ENCODE peak calls at places on chromosomes 2 and 18, in eight cellular contexts. One of them, this sample, is unnamed.
A peak's percentile ranks its signal among the peaks of the same experiment; 100 is the strongest.

GRCh38 chr2:37877457-37878315 is 47.4 kb upstream of the RMDN2 start:
- DNase-seq in NCI-H748 treated with DMSO at 0.1 percent for 48 hours: peak; percentile 64
- DNase-seq in ovary: no peak
- DNase-seq in HCEC 1CT: peak; percentile 73
- DNase-seq in effector memory CD8-positive, alpha-beta T cell: peak; percentile 36
- DNase-seq in activated T-cell treated with anti-CD3 and anti-CD28 coated beads, Interleukin-2, amount 50 U/mL, for 24 hours: no peak
- DNase-seq in NCI-H1092: peak; percentile 35
- DNase-seq in brain microvascular endothelial cell: peak; percentile 57
- DNase-seq in this sample: no peak

GRCh38 chr2:217797170-217797569 is 205.6 kb downstream of the TNS1 start:
- DNase-seq in brain microvascular endothelial cell: no peak
- DNase-seq in NCI-H1092: no peak
- DNase-seq in effector memory CD8-positive, alpha-beta T cell: no peak
- DNase-seq in ovary: peak; percentile 31
- DNase-seq in activated T-cell treated with anti-CD3 and anti-CD28 coated beads, Interleukin-2, amount 50 U/mL, for 24 hours: peak; percentile 9
- DNase-seq in NCI-H748 treated with DMSO at 0.1 percent for 48 hours: no peak
- DNase-seq in HCEC 1CT: no peak
- DNase-seq in this sample: no peak

GRCh38 chr2:66069937-66070716 is 364.8 kb upstream of the MEIS1 start:
- DNase-seq in activated T-cell treated with anti-CD3 and anti-CD28 coated beads, Interleukin-2, amount 50 U/mL, for 24 hours: no peak
- DNase-seq in NCI-H748 treated with DMSO at 0.1 percent for 48 hours: no peak
- DNase-seq in effector memory CD8-positive, alpha-beta T cell: no peak
- DNase-seq in ovary: no peak
- DNase-seq in NCI-H1092: no peak
- DNase-seq in brain microvascular endothelial cell: no peak
- DNase-seq in HCEC 1CT: no peak
- DNase-seq in this sample: no peak

GRCh38 chr2:64952896-64953482 is 36.2 kb upstream of the SLC1A4 start:
- DNase-seq in activated T-cell treated with anti-CD3 and anti-CD28 coated beads, Interleukin-2, amount 50 U/mL, for 24 hours: no peak
- DNase-seq in brain microvascular endothelial cell: peak; percentile 43
- DNase-seq in NCI-H1092: no peak
- DNase-seq in effector memory CD8-positive, alpha-beta T cell: no peak
- DNase-seq in ovary: no peak
- DNase-seq in HCEC 1CT: peak; percentile 93
- DNase-seq in NCI-H748 treated with DMSO at 0.1 percent for 48 hours: no peak
- DNase-seq in this sample: no peak

GRCh38 chr18:79851489-79851888 is 53.8 kb downstream of the KCNG2 start:
- DNase-seq in brain microvascular endothelial cell: no peak
- DNase-seq in HCEC 1CT: no peak
- DNase-seq in NCI-H1092: no peak
- DNase-seq in effector memory CD8-positive, alpha-beta T cell: no peak
- DNase-seq in NCI-H748 treated with DMSO at 0.1 percent for 48 hours: no peak
- DNase-seq in activated T-cell treated with anti-CD3 and anti-CD28 coated beads, Interleukin-2, amount 50 U/mL, for 24 hours: peak; percentile 2
- DNase-seq in ovary: no peak
- DNase-seq in this sample: peak; percentile 51

GRCh38 chr2:149330127-149331022 is at the start of gene LYPD6:
- DNase-seq in effector memory CD8-positive, alpha-beta T cell: no peak
- DNase-seq in brain microvascular endothelial cell: peak; percentile 31
- DNase-seq in activated T-cell treated with anti-CD3 and anti-CD28 coated beads, Interleukin-2, amount 50 U/mL, for 24 hours: no peak
- DNase-seq in NCI-H1092: peak; percentile 44
- DNase-seq in NCI-H748 treated with DMSO at 0.1 percent for 48 hours: peak; percentile 73
- DNase-seq in HCEC 1CT: peak; percentile 84
- DNase-seq in ovary: peak; percentile 68
- DNase-seq in this sample: no peak

GRCh38 chr18:12838178-12838634 is 45.8 kb downstream of the PTPN2 start:
- DNase-seq in brain microvascular endothelial cell: peak; percentile 66
- DNase-seq in NCI-H1092: no peak
- DNase-seq in ovary: peak; percentile 30
- DNase-seq in activated T-cell treated with anti-CD3 and anti-CD28 coated beads, Interleukin-2, amount 50 U/mL, for 24 hours: no peak
- DNase-seq in effector memory CD8-positive, alpha-beta T cell: no peak
- DNase-seq in NCI-H748 treated with DMSO at 0.1 percent for 48 hours: no peak
- DNase-seq in HCEC 1CT: peak; percentile 97
- DNase-seq in this sample: no peak

GRCh38 chr2:104004818-104005217 is 849.1 kb upstream of the POU3F3 start:
- DNase-seq in brain microvascular endothelial cell: no peak
- DNase-seq in ovary: no peak
- DNase-seq in effector memory CD8-positive, alpha-beta T cell: no peak
- DNase-seq in NCI-H1092: no peak
- DNase-seq in activated T-cell treated with anti-CD3 and anti-CD28 coated beads, Interleukin-2, amount 50 U/mL, for 24 hours: no peak
- DNase-seq in NCI-H748 treated with DMSO at 0.1 percent for 48 hours: no peak
- DNase-seq in HCEC 1CT: no peak
- DNase-seq in this sample: no peak

GRCh38 chr2:196702641-196703040 is 63.1 kb downstream of the CCDC150 start:
- DNase-seq in NCI-H1092: no peak
- DNase-seq in activated T-cell treated with anti-CD3 and anti-CD28 coated beads, Interleukin-2, amount 50 U/mL, for 24 hours: no peak
- DNase-seq in ovary: no peak
- DNase-seq in NCI-H748 treated with DMSO at 0.1 percent for 48 hours: no peak
- DNase-seq in effector memory CD8-positive, alpha-beta T cell: no peak
- DNase-seq in brain microvascular endothelial cell: no peak
- DNase-seq in HCEC 1CT: no peak
- DNase-seq in this sample: no peak

GRCh38 chr2:150846691-150847090 is 359.2 kb upstream of the RND3 start:
- DNase-seq in HCEC 1CT: no peak
- DNase-seq in ovary: no peak
- DNase-seq in brain microvascular endothelial cell: no peak
- DNase-seq in NCI-H748 treated with DMSO at 0.1 percent for 48 hours: no peak
- DNase-seq in activated T-cell treated with anti-CD3 and anti-CD28 coated beads, Interleukin-2, amount 50 U/mL, for 24 hours: no peak
- DNase-seq in NCI-H1092: no peak
- DNase-seq in effector memory CD8-positive, alpha-beta T cell: no peak
- DNase-seq in this sample: no peak

GRCh38 chr18:54233228-54233625 is 8.8 kb upstream of the MBD2 start:
- DNase-seq in NCI-H748 treated with DMSO at 0.1 percent for 48 hours: no peak
- DNase-seq in brain microvascular endothelial cell: no peak
- DNase-seq in effector memory CD8-positive, alpha-beta T cell: no peak
- DNase-seq in NCI-H1092: no peak
- DNase-seq in HCEC 1CT: no peak
- DNase-seq in activated T-cell treated with anti-CD3 and anti-CD28 coated beads, Interleukin-2, amount 50 U/mL, for 24 hours: no peak
- DNase-seq in ovary: no peak
- DNase-seq in this sample: no peak

GRCh38 chr2:216287251-216287650 is 85.0 kb downstream of the MARCHF4 start:
- DNase-seq in activated T-cell treated with anti-CD3 and anti-CD28 coated beads, Interleukin-2, amount 50 U/mL, for 24 hours: no peak
- DNase-seq in brain microvascular endothelial cell: peak; percentile 39
- DNase-seq in effector memory CD8-positive, alpha-beta T cell: no peak
- DNase-seq in NCI-H1092: no peak
- DNase-seq in ovary: no peak
- DNase-seq in HCEC 1CT: peak; percentile 17
- DNase-seq in NCI-H748 treated with DMSO at 0.1 percent for 48 hours: no peak
- DNase-seq in this sample: no peak

GRCh38 chr18:7512326-7512725 is 54.8 kb upstream of the PTPRM start:
- DNase-seq in activated T-cell treated with anti-CD3 and anti-CD28 coated beads, Interleukin-2, amount 50 U/mL, for 24 hours: no peak
- DNase-seq in ovary: no peak
- DNase-seq in NCI-H748 treated with DMSO at 0.1 percent for 48 hours: no peak
- DNase-seq in HCEC 1CT: no peak
- DNase-seq in effector memory CD8-positive, alpha-beta T cell: no peak
- DNase-seq in brain microvascular endothelial cell: no peak
- DNase-seq in NCI-H1092: no peak
- DNase-seq in this sample: no peak

GRCh38 chr2:188820576-188820975 is 153.6 kb upstream of the COL3A1 start:
- DNase-seq in NCI-H1092: no peak
- DNase-seq in ovary: no peak
- DNase-seq in HCEC 1CT: no peak
- DNase-seq in NCI-H748 treated with DMSO at 0.1 percent for 48 hours: no peak
- DNase-seq in effector memory CD8-positive, alpha-beta T cell: no peak
- DNase-seq in brain microvascular endothelial cell: no peak
- DNase-seq in activated T-cell treated with anti-CD3 and anti-CD28 coated beads, Interleukin-2, amount 50 U/mL, for 24 hours: no peak
- DNase-seq in this sample: no peak

GRCh38 chr2:128260239-128261138 is 58.2 kb downstream of the HS6ST1 start:
- DNase-seq in NCI-H748 treated with DMSO at 0.1 percent for 48 hours: no peak
- DNase-seq in ovary: no peak
- DNase-seq in effector memory CD8-positive, alpha-beta T cell: no peak
- DNase-seq in brain microvascular endothelial cell: peak; percentile 82
- DNase-seq in NCI-H1092: no peak
- DNase-seq in HCEC 1CT: no peak
- DNase-seq in activated T-cell treated with anti-CD3 and anti-CD28 coated beads, Interleukin-2, amount 50 U/mL, for 24 hours: no peak
- DNase-seq in this sample: no peak

GRCh38 chr2:24399434-24400206 is 39.3 kb upstream of the ITSN2 start:
- DNase-seq in ovary: no peak
- DNase-seq in NCI-H1092: peak; percentile 38
- DNase-seq in effector memory CD8-positive, alpha-beta T cell: no peak
- DNase-seq in brain microvascular endothelial cell: no peak
- DNase-seq in activated T-cell treated with anti-CD3 and anti-CD28 coated beads, Interleukin-2, amount 50 U/mL, for 24 hours: no peak
- DNase-seq in HCEC 1CT: no peak
- DNase-seq in NCI-H748 treated with DMSO at 0.1 percent for 48 hours: peak; percentile 80
- DNase-seq in this sample: no peak

GRCh38 chr2:98757904-98758421 is 27.0 kb upstream of the MGAT4A start:
- DNase-seq in NCI-H1092: no peak
- DNase-seq in effector memory CD8-positive, alpha-beta T cell: peak; percentile 51
- DNase-seq in brain microvascular endothelial cell: peak; percentile 86
- DNase-seq in NCI-H748 treated with DMSO at 0.1 percent for 48 hours: no peak
- DNase-seq in activated T-cell treated with anti-CD3 and anti-CD28 coated beads, Interleukin-2, amount 50 U/mL, for 24 hours: peak; percentile 64
- DNase-seq in ovary: peak; percentile 72
- DNase-seq in HCEC 1CT: peak; percentile 93
- DNase-seq in this sample: peak; percentile 81

GRCh38 chr2:120625865-120626560 is 109.7 kb upstream of the GLI2 start:
- DNase-seq in HCEC 1CT: no peak
- DNase-seq in activated T-cell treated with anti-CD3 and anti-CD28 coated beads, Interleukin-2, amount 50 U/mL, for 24 hours: no peak
- DNase-seq in ovary: no peak
- DNase-seq in NCI-H748 treated with DMSO at 0.1 percent for 48 hours: peak; percentile 1
- DNase-seq in brain microvascular endothelial cell: no peak
- DNase-seq in effector memory CD8-positive, alpha-beta T cell: no peak
- DNase-seq in NCI-H1092: peak; percentile 48
- DNase-seq in this sample: peak; percentile 72

GRCh38 chr2:67840460-67841068 is 222.2 kb downstream of the C1D start:
- DNase-seq in NCI-H1092: peak; percentile 23
- DNase-seq in ovary: peak; percentile 56
- DNase-seq in activated T-cell treated with anti-CD3 and anti-CD28 coated beads, Interleukin-2, amount 50 U/mL, for 24 hours: peak; percentile 28
- DNase-seq in brain microvascular endothelial cell: peak; percentile 63
- DNase-seq in NCI-H748 treated with DMSO at 0.1 percent for 48 hours: peak; percentile 65
- DNase-seq in HCEC 1CT: peak; percentile 77
- DNase-seq in effector memory CD8-positive, alpha-beta T cell: no peak
- DNase-seq in this sample: peak; percentile 78

GRCh38 chr2:180004731-180005130 is 2.4 kb downstream of the CWC22 start:
- DNase-seq in HCEC 1CT: no peak
- DNase-seq in NCI-H748 treated with DMSO at 0.1 percent for 48 hours: no peak
- DNase-seq in activated T-cell treated with anti-CD3 and anti-CD28 coated beads, Interleukin-2, amount 50 U/mL, for 24 hours: no peak
- DNase-seq in ovary: no peak
- DNase-seq in NCI-H1092: no peak
- DNase-seq in brain microvascular endothelial cell: no peak
- DNase-seq in effector memory CD8-positive, alpha-beta T cell: no peak
- DNase-seq in this sample: no peak

GRCh38 chr18:12373771-12374116 is 3.3 kb downstream of the AFG3L2 start:
- DNase-seq in HCEC 1CT: no peak
- DNase-seq in brain microvascular endothelial cell: no peak
- DNase-seq in effector memory CD8-positive, alpha-beta T cell: no peak
- DNase-seq in ovary: no peak
- DNase-seq in NCI-H1092: no peak
- DNase-seq in NCI-H748 treated with DMSO at 0.1 percent for 48 hours: no peak
- DNase-seq in activated T-cell treated with anti-CD3 and anti-CD28 coated beads, Interleukin-2, amount 50 U/mL, for 24 hours: no peak
- DNase-seq in this sample: no peak

GRCh38 chr2:54605836-54606235 is 117.6 kb upstream of the EML6 start:
- DNase-seq in brain microvascular endothelial cell: peak; percentile 50
- DNase-seq in NCI-H748 treated with DMSO at 0.1 percent for 48 hours: no peak
- DNase-seq in NCI-H1092: no peak
- DNase-seq in HCEC 1CT: no peak
- DNase-seq in effector memory CD8-positive, alpha-beta T cell: no peak
- DNase-seq in activated T-cell treated with anti-CD3 and anti-CD28 coated beads, Interleukin-2, amount 50 U/mL, for 24 hours: no peak
- DNase-seq in ovary: no peak
- DNase-seq in this sample: no peak

GRCh38 chr2:60227014-60227413 is 326.4 kb downstream of the BCL11A start:
- DNase-seq in activated T-cell treated with anti-CD3 and anti-CD28 coated beads, Interleukin-2, amount 50 U/mL, for 24 hours: no peak
- DNase-seq in effector memory CD8-positive, alpha-beta T cell: no peak
- DNase-seq in NCI-H1092: no peak
- DNase-seq in NCI-H748 treated with DMSO at 0.1 percent for 48 hours: no peak
- DNase-seq in ovary: no peak
- DNase-seq in brain microvascular endothelial cell: no peak
- DNase-seq in HCEC 1CT: no peak
- DNase-seq in this sample: no peak

GRCh38 chr2:187408926-187409325 is 39.1 kb downstream of the CALCRL start:
- DNase-seq in ovary: no peak
- DNase-seq in NCI-H1092: no peak
- DNase-seq in HCEC 1CT: no peak
- DNase-seq in effector memory CD8-positive, alpha-beta T cell: no peak
- DNase-seq in NCI-H748 treated with DMSO at 0.1 percent for 48 hours: no peak
- DNase-seq in activated T-cell treated with anti-CD3 and anti-CD28 coated beads, Interleukin-2, amount 50 U/mL, for 24 hours: no peak
- DNase-seq in brain microvascular endothelial cell: no peak
- DNase-seq in this sample: no peak

GRCh38 chr2:216696751-216697560 is 1.6 kb upstream of the IGFBP5 start:
- DNase-seq in NCI-H1092: no peak
- DNase-seq in HCEC 1CT: peak; percentile 46
- DNase-seq in effector memory CD8-positive, alpha-beta T cell: no peak
- DNase-seq in activated T-cell treated with anti-CD3 and anti-CD28 coated beads, Interleukin-2, amount 50 U/mL, for 24 hours: no peak
- DNase-seq in NCI-H748 treated with DMSO at 0.1 percent for 48 hours: no peak
- DNase-seq in ovary: peak; percentile 30
- DNase-seq in brain microvascular endothelial cell: peak; percentile 29
- DNase-seq in this sample: peak; percentile 46

GRCh38 chr18:33802955-33803354 is 224.9 kb downstream of the ASXL3 start:
- DNase-seq in effector memory CD8-positive, alpha-beta T cell: no peak
- DNase-seq in brain microvascular endothelial cell: no peak
- DNase-seq in ovary: no peak
- DNase-seq in NCI-H1092: peak; percentile 99
- DNase-seq in activated T-cell treated with anti-CD3 and anti-CD28 coated beads, Interleukin-2, amount 50 U/mL, for 24 hours: no peak
- DNase-seq in HCEC 1CT: no peak
- DNase-seq in NCI-H748 treated with DMSO at 0.1 percent for 48 hours: peak; percentile 98
- DNase-seq in this sample: no peak

GRCh38 chr2:199627417-199627816 is 169.7 kb upstream of the SATB2 start:
- DNase-seq in brain microvascular endothelial cell: no peak
- DNase-seq in activated T-cell treated with anti-CD3 and anti-CD28 coated beads, Interleukin-2, amount 50 U/mL, for 24 hours: no peak
- DNase-seq in effector memory CD8-positive, alpha-beta T cell: no peak
- DNase-seq in NCI-H748 treated with DMSO at 0.1 percent for 48 hours: no peak
- DNase-seq in ovary: no peak
- DNase-seq in HCEC 1CT: peak; percentile 18
- DNase-seq in NCI-H1092: no peak
- DNase-seq in this sample: no peak

GRCh38 chr2:104851236-104852160 is 2.4 kb upstream of the POU3F3 start:
- DNase-seq in NCI-H1092: no peak
- DNase-seq in HCEC 1CT: no peak
- DNase-seq in activated T-cell treated with anti-CD3 and anti-CD28 coated beads, Interleukin-2, amount 50 U/mL, for 24 hours: no peak
- DNase-seq in effector memory CD8-positive, alpha-beta T cell: no peak
- DNase-seq in brain microvascular endothelial cell: no peak
- DNase-seq in ovary: no peak
- DNase-seq in NCI-H748 treated with DMSO at 0.1 percent for 48 hours: peak; percentile 38
- DNase-seq in this sample: no peak

GRCh38 chr2:196165016-196165415 is 6.4 kb downstream of the STK17B start:
- DNase-seq in brain microvascular endothelial cell: no peak
- DNase-seq in NCI-H1092: no peak
- DNase-seq in ovary: no peak
- DNase-seq in activated T-cell treated with anti-CD3 and anti-CD28 coated beads, Interleukin-2, amount 50 U/mL, for 24 hours: no peak
- DNase-seq in effector memory CD8-positive, alpha-beta T cell: no peak
- DNase-seq in HCEC 1CT: no peak
- DNase-seq in NCI-H748 treated with DMSO at 0.1 percent for 48 hours: no peak
- DNase-seq in this sample: no peak

GRCh38 chr2:28400434-28400833 is 7.8 kb downstream of the FOSL2 start:
- DNase-seq in HCEC 1CT: no peak
- DNase-seq in brain microvascular endothelial cell: no peak
- DNase-seq in NCI-H748 treated with DMSO at 0.1 percent for 48 hours: no peak
- DNase-seq in ovary: no peak
- DNase-seq in NCI-H1092: no peak
- DNase-seq in effector memory CD8-positive, alpha-beta T cell: no peak
- DNase-seq in activated T-cell treated with anti-CD3 and anti-CD28 coated beads, Interleukin-2, amount 50 U/mL, for 24 hours: no peak
- DNase-seq in this sample: peak; percentile 66